ENCODE peak calls at places on chromosome 1, in eight cellular contexts. R is H9; V is AG10803; S is activated T-cell treated with anti-CD3 and anti-CD28 coated beads, Interleukin-2, amount 50 U/mL, for 24 hours; H is Calu3; O is HAP-1; W is prostate gland; Q is T-cell. N is an unnamed sample.

GRCh38 chr1:161226320-161226711 is 456 bp downstream of the TOMM40L start:
- DNase-seq in Q (no peak), R (no peak), W (no peak), V (no peak), H (no peak), S (peak; percentile 49), O (peak; percentile 22), N (no peak)

GRCh38 chr1:2375246-2375922 is 16.0 kb downstream of the MORN1 start:
- DNase-seq in Q (no peak), W (no peak), O (no peak), H (no peak), V (no peak), S (no peak), R (no peak), N (no peak)

GRCh38 chr1:32972814-32973428 is 8.3 kb upstream of the RNF19B start:
- DNase-seq in S (peak; percentile 52), O (no peak), R (peak; percentile 91), V (no peak), H (peak; percentile 67), W (peak; percentile 76), Q (no peak), N (no peak)

GRCh38 chr1:17661546-17662157 is 93.5 kb upstream of the ACTL8 start:
- DNase-seq in H (peak; percentile 68), R (peak; percentile 79), Q (peak; percentile 23), S (peak; percentile 68), O (peak; percentile 43), V (peak; percentile 34), W (peak; percentile 45), N (peak; percentile 50)

GRCh38 chr1:90839323-90839722 is 122.2 kb upstream of the BARHL2 start:
- DNase-seq in S (no peak), R (no peak), V (no peak), O (no peak), H (no peak), W (no peak), Q (no peak), N (no peak)

GRCh38 chr1:26138974-26139558 is 19.8 kb upstream of the FAM110D start:
- DNase-seq in R (no peak), Q (no peak), H (no peak), V (no peak), W (no peak), S (no peak), O (no peak), N (no peak)

GRCh38 chr1:158121604-158122254 is 59.0 kb upstream of the CD1D start:
- DNase-seq in H (peak; percentile 75), W (peak; percentile 19), R (peak; percentile 79), S (no peak), Q (peak; percentile 12), O (peak; percentile 68), V (peak; percentile 18), N (peak; percentile 48)

GRCh38 chr1:207826557-207827487 is 75.0 kb downstream of the CD46 start:
- DNase-seq in S (peak; percentile 35), H (peak; percentile 48), Q (no peak), R (no peak), W (peak; percentile 73), O (no peak), V (no peak), N (no peak)

GRCh38 chr1:52558941-52559340 is 6.0 kb upstream of the TUT4 start:
- DNase-seq in V (no peak), S (no peak), R (no peak), Q (no peak), W (no peak), H (no peak), O (no peak), N (no peak)

GRCh38 chr1:29254346-29254745 is 18.0 kb downstream of the PTPRU start:
- DNase-seq in H (no peak), V (peak; percentile 55), O (no peak), W (no peak), S (no peak), Q (no peak), R (no peak), N (no peak)

GRCh38 chr1:29786791-29787732 is 550.7 kb downstream of the PTPRU start:
- DNase-seq in H (no peak), S (no peak), W (peak; percentile 2), V (no peak), O (no peak), R (no peak), Q (no peak), N (no peak)

GRCh38 chr1:116472431-116472961 is 98.3 kb downstream of the CD58 start:
- DNase-seq in O (no peak), R (no peak), H (no peak), V (no peak), W (no peak), Q (no peak), S (no peak), N (peak; percentile 11)

GRCh38 chr1:227234998-227235405 is 83.3 kb downstream of the CDC42BPA start:
- DNase-seq in H (peak; percentile 70), V (peak; percentile 64), W (peak; percentile 6), O (peak; percentile 80), Q (no peak), S (no peak), R (peak; percentile 40), N (peak; percentile 76)

GRCh38 chr1:66704177-66704880 is 47.9 kb upstream of the DYNLT5 start:
- DNase-seq in H (no peak), S (no peak), O (no peak), Q (no peak), R (no peak), W (no peak), V (no peak), N (peak; percentile 77)

GRCh38 chr1:11481019-11481418 is 2.1 kb downstream of the DISP3 start:
- DNase-seq in H (no peak), V (no peak), Q (no peak), W (no peak), O (no peak), S (no peak), R (no peak), N (no peak)

GRCh38 chr1:96030312-96030711 is 691.3 kb upstream of the PTBP2 start:
- DNase-seq in Q (no peak), H (no peak), W (no peak), R (no peak), V (no peak), S (no peak), O (no peak), N (no peak)

N was measured in fibroblast of mammary gland.